ENCODE peak calls at places on chromosome 22, in eight cellular contexts. Z is hepatocyte, O is left ventricle myocardium inferior, W is SJSA1, D is GM23248, K is heart right ventricle, X is ovary, R is transverse colon. Q is an unnamed sample.
A peak's percentile ranks its signal among the peaks of the same experiment; 100 is the strongest.

GRCh38 chr22:35154937-35155387 is 89.0 kb downstream of the ISX start:
- DNase-seq in Z (peak; percentile 86), O (peak; percentile 26), W (peak; percentile 28), D (peak; percentile 70), K (peak; percentile 37), X (peak; percentile 30), R (peak; percentile 53), Q (no peak)

GRCh38 chr22:25762147-25762546 is 20.2 kb downstream of the MYO18B start:
- DNase-seq in Z (no peak), O (no peak), W (no peak), D (no peak), K (no peak), X (no peak), R (no peak), Q (no peak)

GRCh38 chr22:43305806-43306205 is 37.4 kb downstream of the SCUBE1 start:
- DNase-seq in Z (no peak), O (peak; percentile 71), W (no peak), D (no peak), K (peak; percentile 65), X (no peak), R (no peak), Q (no peak)

GRCh38 chr22:17536269-17536668 is 27.0 kb upstream of the SLC25A18 start:
- DNase-seq in Z (no peak), O (no peak), W (no peak), D (peak; percentile 62), K (no peak), X (no peak), R (no peak), Q (no peak)

GRCh38 chr22:20196094-20196840 is 45.4 kb upstream of the CCDC188 start:
- DNase-seq in Z (no peak), O (no peak), W (no peak), D (no peak), K (no peak), X (peak; percentile 58), R (no peak), Q (no peak)

GRCh38 chr22:23242473-23243001 is 62.2 kb downstream of the BCR start:
- DNase-seq in Z (peak; percentile 53), O (no peak), W (peak; percentile 86), D (no peak), K (no peak), X (no peak), R (no peak), Q (no peak)

GRCh38 chr22:49099496-49100124 is 728.1 kb downstream of the BRD1 start:
- DNase-seq in Z (peak; percentile 56), O (no peak), W (no peak), D (peak; percentile 20), K (no peak), X (no peak), R (no peak), Q (peak; percentile 80)

GRCh38 chr22:46536559-46537220 is 730 bp downstream of the CELSR1 start:
- DNase-seq in Z (no peak), O (peak; percentile 12), W (no peak), D (no peak), K (no peak), X (no peak), R (no peak), Q (no peak)

GRCh38 chr22:43313497-43314474 is 29.4 kb downstream of the SCUBE1 start:
- DNase-seq in Z (no peak), O (peak; percentile 60), W (no peak), D (no peak), K (peak; percentile 36), X (no peak), R (peak; percentile 31), Q (peak; percentile 84)

GRCh38 chr22:47023871-47024270 is 261.4 kb downstream of the TBC1D22A start:
- DNase-seq in Z (no peak), O (no peak), W (no peak), D (no peak), K (no peak), X (no peak), R (no peak), Q (peak; percentile 16)

GRCh38 chr22:23686416-23687024 is 4.3 kb upstream of the RGL4 start:
- DNase-seq in Z (no peak), O (no peak), W (no peak), D (no peak), K (no peak), X (no peak), R (no peak), Q (no peak)

GRCh38 chr22:30877662-30878515 is 90.7 kb downstream of the MORC2 start:
- DNase-seq in Z (no peak), O (no peak), W (no peak), D (peak; percentile 6), K (no peak), X (no peak), R (no peak), Q (peak; percentile 63)

GRCh38 chr22:20429254-20430100 is 8.1 kb downstream of the SCARF2 start:
- DNase-seq in Z (peak; percentile 19), O (peak; percentile 56), W (no peak), D (no peak), K (no peak), X (peak; percentile 22), R (peak; percentile 84), Q (peak; percentile 65)

GRCh38 chr22:29202231-29203192 is 3.2 kb upstream of the EMID1 start:
- DNase-seq in Z (no peak), O (peak; percentile 63), W (peak; percentile 99), D (no peak), K (peak; percentile 51), X (no peak), R (peak; percentile 59), Q (peak; percentile 56)

GRCh38 chr22:29203883-29204282 is 1.8 kb upstream of the EMID1 start:
- DNase-seq in Z (no peak), O (no peak), W (no peak), D (no peak), K (no peak), X (no peak), R (no peak), Q (no peak)

GRCh38 chr22:29204617-29205183 is 996 bp upstream of the EMID1 start:
- DNase-seq in Z (no peak), O (no peak), W (peak; percentile 27), D (no peak), K (no peak), X (no peak), R (no peak), Q (no peak)

GRCh38 chr22:29201722-29202230 is 3.9 kb upstream of the EMID1 start:
- DNase-seq in Z (no peak), O (no peak), W (no peak), D (no peak), K (no peak), X (no peak), R (no peak), Q (no peak)

GRCh38 chr22:29203456-29203855 is 2.2 kb upstream of the EMID1 start:
- DNase-seq in Z (no peak), O (no peak), W (no peak), D (no peak), K (no peak), X (no peak), R (no peak), Q (no peak)
- H3K4me1 ChIP-seq in Z (peaks cover 9% of the 10 kb centered on the region), O (peaks cover 24% of the 10 kb centered on the region), W (peaks cover 78% of the 10 kb centered on the region), D (no peaks in the 10 kb centered on the region), K (peaks cover 26% of the 10 kb centered on the region), X (no peaks in the 10 kb centered on the region), R (peaks cover 21% of the 10 kb centered on the region), Q (peaks cover 6% of the 10 kb centered on the region)

DNA sequence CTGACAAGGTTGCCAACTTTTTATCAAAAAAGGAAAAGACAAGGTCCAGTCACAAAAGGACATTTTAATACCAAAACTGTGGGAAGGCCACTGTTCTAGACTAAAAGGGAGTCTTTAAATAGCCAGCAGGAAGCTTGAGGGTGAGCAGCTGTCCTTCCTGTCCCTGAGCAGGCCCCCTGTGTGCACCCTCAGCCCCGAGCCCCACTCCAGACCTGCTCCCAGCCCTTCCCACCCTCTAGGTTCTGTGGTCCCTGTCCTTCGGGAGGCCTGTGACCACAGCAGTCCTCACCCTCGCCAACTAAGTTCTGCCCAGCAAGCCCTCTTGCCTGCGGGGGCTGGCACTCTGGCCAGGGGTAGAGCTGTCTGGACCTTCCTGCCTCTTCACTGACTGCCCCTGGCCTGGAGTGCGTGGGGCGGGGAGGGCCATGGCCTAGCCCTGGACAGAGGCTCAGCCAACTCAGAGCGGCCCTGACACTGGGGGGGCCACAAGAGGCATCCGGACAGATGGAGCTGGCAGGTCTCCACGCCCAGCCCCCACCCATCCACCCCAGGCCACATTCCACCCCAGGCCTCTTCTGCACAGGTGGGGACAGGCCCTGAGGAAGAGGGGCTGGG is 1.6 kb upstream of the PLXNB2 start:
- DNase-seq in Z (no peak), O (no peak), W (no peak), D (no peak), K (no peak), X (no peak), R (no peak), Q (no peak)
- H3K4me1 ChIP-seq in Z (peaks cover 30% of the 10 kb centered on the region), O (peaks cover 57% of the 10 kb centered on the region), W (peaks cover 29% of the 10 kb centered on the region), D (peaks cover 25% of the 10 kb centered on the region), K (peaks cover 46% of the 10 kb centered on the region), X (peaks cover 22% of the 10 kb centered on the region), R (peaks cover 50% of the 10 kb centered on the region), Q (peaks cover 40% of the 10 kb centered on the region)

GRCh38 chr22:39181356-39181755 is 28.9 kb upstream of the CBX7 start:
- DNase-seq in Z (no peak), O (no peak), W (no peak), D (no peak), K (no peak), X (no peak), R (no peak), Q (no peak)
- H3K4me1 ChIP-seq in Z (no peaks in the 10 kb centered on the region), O (peaks cover 61% of the 10 kb centered on the region), W (peaks cover 39% of the 10 kb centered on the region), D (peaks cover 48% of the 10 kb centered on the region), K (peaks cover 59% of the 10 kb centered on the region), X (peaks cover 12% of the 10 kb centered on the region), R (peaks cover 3% of the 10 kb centered on the region), Q (peaks cover 8% of the 10 kb centered on the region)

GRCh38 chr22:32819120-32819519 is 17.6 kb downstream of the TIMP3 start:
- DNase-seq in Z (no peak), O (no peak), W (no peak), D (no peak), K (no peak), X (no peak), R (no peak), Q (no peak)
- H3K4me1 ChIP-seq in Z (peaks cover 10% of the 10 kb centered on the region), O (peaks cover 98% of the 10 kb centered on the region), W (peaks cover 13% of the 10 kb centered on the region), D (peaks cover 34% of the 10 kb centered on the region), K (peaks cover 96% of the 10 kb centered on the region), X (peaks cover 2% of the 10 kb centered on the region), R (peaks cover 21% of the 10 kb centered on the region), Q (no peaks in the 10 kb centered on the region)